ENCODE peak calls at places on chromosome 18, in four cellular contexts. Y is nucleus accumbens, Q is brain microvascular endothelial cell, C is kidney. K is an unnamed sample.

GRCh38 chr18:49640741-49641140 is 78.9 kb downstream of the LIPG start:
- DNase-seq in C (no peak), Y (no peak), Q (no peak), K (no peak)

GRCh38 chr18:48989304-48990284 is 38.8 kb upstream of the SMAD7 start:
- DNase-seq in Q (no peak), Y (no peak), C (peak; percentile 40), K (no peak)

GRCh38 chr18:3863593-3863992 is 413.6 kb downstream of the TGIF1 start:
- DNase-seq in C (no peak), Q (no peak), Y (no peak), K (no peak)

GRCh38 chr18:59311631-59312030 is 6.8 kb downstream of the CPLX4 start:
- DNase-seq in Y (no peak), C (no peak), Q (peak; percentile 40), K (no peak)

GRCh38 chr18:78625446-78625845 is 354.2 kb upstream of the SALL3 start:
- DNase-seq in Y (no peak), C (no peak), Q (no peak), K (no peak)

GRCh38 chr18:38801640-38802039 is 1236.0 kb upstream of the CELF4 start:
- DNase-seq in Y (no peak), Q (no peak), C (no peak), K (no peak)

GRCh38 chr18:21904856-21905255 is 164.3 kb downstream of the MIB1 start:
- DNase-seq in C (no peak), Y (no peak), Q (no peak), K (no peak)

GRCh38 chr18:12946549-12947354 is 1.1 kb upstream of the SEH1L start:
- DNase-seq in Q (peak; percentile 72), C (peak; percentile 84), Y (peak; percentile 66), K (no peak)

GRCh38 chr18:48866028-48866733 is 84.6 kb downstream of the SMAD7 start:
- DNase-seq in Q (no peak), Y (peak; percentile 27), C (peak; percentile 82), K (peak; percentile 41)

GRCh38 chr18:80097201-80097600 is 11.9 kb upstream of the ADNP2 start:
- DNase-seq in Q (no peak), C (no peak), Y (no peak), K (no peak)

GRCh38 chr18:60130289-60130688 is 230.5 kb downstream of the PMAIP1 start:
- DNase-seq in Q (no peak), Y (no peak), C (no peak), K (no peak)

GRCh38 chr18:29780814-29781213 is 1261.7 kb downstream of the DSC3 start:
- DNase-seq in Y (no peak), C (no peak), Q (no peak), K (no peak)

GRCh38 chr18:73812423-73812822 is 335.2 kb downstream of the FBXO15 start:
- DNase-seq in C (no peak), Q (no peak), Y (no peak), K (no peak)

GRCh38 chr18:7590800-7591560 is 23.9 kb downstream of the PTPRM start:
- DNase-seq in C (no peak), Q (no peak), Y (no peak), K (no peak)

GRCh38 chr18:8208716-8209115 is 400.5 kb upstream of the RAB12 start:
- DNase-seq in Y (no peak), Q (no peak), C (no peak), K (no peak)

GRCh38 chr18:51029694-51030536 is at the start of gene SMAD4:
- DNase-seq in Y (peak; percentile 95), C (peak; percentile 99), Q (peak; percentile 95), K (peak; percentile 99)

GRCh38 chr18:29188760-29189159 is 1011.8 kb upstream of the CDH2 start:
- DNase-seq in C (no peak), Y (no peak), Q (no peak), K (no peak)

GRCh38 chr18:43651067-43651466 is 373.8 kb upstream of the SYT4 start:
- DNase-seq in C (no peak), Y (no peak), Q (no peak), K (no peak)

GRCh38 chr18:48868468-48869466 is 82.0 kb downstream of the SMAD7 start:
- DNase-seq in Q (no peak), C (peak; percentile 65), Y (no peak), K (peak; percentile 88)

GRCh38 chr18:41162781-41163180 is 792.3 kb upstream of the PIK3C3 start:
- DNase-seq in C (no peak), Q (no peak), Y (no peak), K (no peak)

GRCh38 chr18:23580677-23581367 is 5.5 kb downstream of the NPC1 start:
- DNase-seq in Q (peak; percentile 69), C (no peak), Y (no peak), K (no peak)

GRCh38 chr18:14912967-14913366 is 165.0 kb downstream of the ANKRD30B start:
- DNase-seq in Y (no peak), Q (no peak), C (no peak), K (no peak)

GRCh38 chr18:49655266-49656097 is 93.6 kb downstream of the LIPG start:
- DNase-seq in C (peak; percentile 82), Y (no peak), Q (no peak), K (peak; percentile 23)

GRCh38 chr18:34222396-34223163 is 2.1 kb downstream of the NOL4 start:
- DNase-seq in Y (peak; percentile 60), Q (no peak), C (peak; percentile 70), K (peak; percentile 70)

GRCh38 chr18:2199060-2199459 is 372.2 kb downstream of the METTL4 start:
- DNase-seq in C (no peak), Q (no peak), Y (no peak), K (no peak)

GRCh38 chr18:55778731-55779460 is 190.9 kb upstream of the TCF4 start:
- DNase-seq in Q (no peak), C (no peak), Y (no peak), K (no peak)

GRCh38 chr18:45631077-45631476 is 15.8 kb downstream of the SLC14A2 start:
- DNase-seq in Y (no peak), C (no peak), Q (no peak), K (no peak)

GRCh38 chr18:21897811-21898210 is 157.2 kb downstream of the MIB1 start:
- DNase-seq in C (no peak), Y (no peak), Q (peak; percentile 47), K (no peak)

GRCh38 chr18:78603584-78603983 is 376.0 kb upstream of the SALL3 start:
- DNase-seq in Q (no peak), C (no peak), Y (no peak), K (peak; percentile 42)

GRCh38 chr18:76476665-76477561 is 18.1 kb downstream of the ZNF516 start:
- DNase-seq in Q (peak; percentile 82), C (no peak), Y (no peak), K (no peak)

GRCh38 chr18:6948238-6948637 is 169.4 kb downstream of the LAMA1 start:
- DNase-seq in C (no peak), Y (no peak), Q (no peak), K (no peak)

GRCh38 chr18:36476433-36476832 is 178.9 kb downstream of the FHOD3 start:
- DNase-seq in C (no peak), Q (no peak), Y (no peak), K (no peak)

GRCh38 chr18:44079602-44080001 is 601.1 kb upstream of the SETBP1 start:
- DNase-seq in C (no peak), Q (peak; percentile 79), Y (no peak), K (no peak)

GRCh38 chr18:13272411-13272810 is 53.9 kb downstream of the LDLRAD4 start:
- DNase-seq in Q (no peak), Y (no peak), C (peak; percentile 65), K (no peak)

GRCh38 chr18:6994719-6995430 is 122.7 kb downstream of the LAMA1 start:
- DNase-seq in Y (no peak), C (no peak), Q (no peak), K (no peak)

GRCh38 chr18:13036622-13037320 is 45.6 kb downstream of the CEP192 start:
- DNase-seq in Q (no peak), Y (no peak), C (no peak), K (no peak)

GRCh38 chr18:12092398-12093229 is 1.0 kb upstream of the ANKRD62 start:
- DNase-seq in C (peak; percentile 45), Q (no peak), Y (no peak), K (no peak)